ENCODE peak calls at places on chromosomes 3 and 15, in four cellular contexts. V, D, Q and T are unnamed samples.

GRCh38 chr3:78741066-78741645 is 1026.6 kb downstream of the ROBO1 start:
- DNase-seq in V (no peak), D (no peak), Q (no peak), T (no peak)

GRCh38 chr3:70658779-70659310 is 346.4 kb upstream of the MDFIC2 start:
- DNase-seq in V (no peak), D (no peak), Q (no peak), T (no peak)

GRCh38 chr15:51386029-51386428 is 44.6 kb downstream of the GLDN start:
- DNase-seq in V (no peak), D (no peak), Q (no peak), T (no peak)

GRCh38 chr15:66614456-66615174 is 48.8 kb upstream of the LCTL start:
- DNase-seq in V (no peak), D (no peak), Q (no peak), T (no peak)

GRCh38 chr15:94352940-94353820 is 121.8 kb downstream of the MCTP2 start:
- DNase-seq in V (no peak), D (no peak), Q (no peak), T (no peak)

GRCh38 chr3:106183762-106184391 is 315.1 kb upstream of the CBLB start:
- DNase-seq in V (no peak), D (no peak), Q (no peak), T (no peak)

GRCh38 chr15:47384316-47384715 is 333.0 kb upstream of the SEMA6D start:
- DNase-seq in V (no peak), D (peak), Q (no peak), T (no peak)

GRCh38 chr3:44439499-44440295 is 37.8 kb downstream of the ZNF445 start:
- DNase-seq in V (peak), D (no peak), Q (peak), T (peak)

GRCh38 chr15:68820205-68820588 is 498 bp downstream of the ANP32A start:
- DNase-seq in V (no peak), D (no peak), Q (no peak), T (peak)

GRCh38 chr3:29926391-29926790 is 645.5 kb downstream of the RBMS3 start:
- DNase-seq in V (no peak), D (no peak), Q (no peak), T (no peak)

GRCh38 chr3:9552252-9552999 is 1.2 kb downstream of the LHFPL4 start:
- DNase-seq in V (peak), D (peak), Q (no peak), T (no peak)

GRCh38 chr3:94036909-94037507 is 8.6 kb upstream of the STX19 start:
- DNase-seq in V (no peak), D (no peak), Q (no peak), T (no peak)

GRCh38 chr3:197730200-197730599 is 6.5 kb downstream of the RUBCN start:
- DNase-seq in V (no peak), D (no peak), Q (no peak), T (no peak)

GRCh38 chr15:62021991-62022600 is 38.2 kb downstream of the VPS13C start:
- DNase-seq in V (no peak), D (no peak), Q (no peak), T (no peak)

GRCh38 chr3:66472313-66473134 is 28.3 kb downstream of the LRIG1 start:
- DNase-seq in V (no peak), D (no peak), Q (no peak), T (no peak)

GRCh38 chr15:74011610-74012009 is 17.1 kb downstream of the PML start:
- DNase-seq in V (no peak), D (no peak), Q (no peak), T (no peak)

GRCh38 chr3:151875759-151876158 is 2.3 kb downstream of the SUCNR1 start:
- DNase-seq in V (no peak), D (no peak), Q (no peak), T (no peak)

GRCh38 chr3:53382106-53382505 is 34.8 kb upstream of the DCP1A start:
- DNase-seq in V (no peak), D (no peak), Q (no peak), T (no peak)

GRCh38 chr15:56917652-56918045 is 795 bp upstream of the TCF12 start:
- DNase-seq in V (peak), D (no peak), Q (no peak), T (no peak)

GRCh38 chr15:63701365-63701764 is 104.2 kb downstream of the FBXL22 start:
- DNase-seq in V (no peak), D (no peak), Q (no peak), T (no peak)

GRCh38 chr15:88623061-88623460 is 1.9 kb downstream of the AEN start:
- DNase-seq in V (no peak), D (no peak), Q (no peak), T (no peak)

GRCh38 chr15:93246266-93247242 is 157.5 kb upstream of the RGMA start:
- DNase-seq in V (no peak), D (peak), Q (no peak), T (no peak)